ENCODE peak calls at places on chromosomes 11 and 22, in ten cellular contexts. U is stomach, G is gastrocnemius medialis, O is sigmoid colon, N is A549, D is IMR-90, H is K562, V is adrenal gland, Z is tibial nerve, S is spleen. W is an unnamed sample.

GRCh38 chr11:17563248-17563647 is 16.2 kb downstream of the OTOG start:
- DNase-seq in S (no peak), V (no peak), H (no peak), N (no peak), U (peak), Z (no peak), D (no peak), G (no peak), O (peak), W (peak)

GRCh38 chr11:20584093-20584774 is 15.2 kb upstream of the SLC6A5 start:
- DNase-seq in G (no peak), U (no peak), Z (no peak), S (no peak), O (no peak), V (peak), N (no peak), H (no peak), D (no peak), W (no peak)

GRCh38 chr22:29369460-29369859 is 18.9 kb downstream of the AP1B1 start:
- DNase-seq in U (no peak), V (peak), N (no peak), S (peak), G (peak), D (peak), Z (peak), O (peak), H (peak), W (no peak)

GRCh38 chr22:27668828-27669797 is 132.4 kb downstream of the MN1 start:
- DNase-seq in N (peak), S (peak), V (peak), U (no peak), O (no peak), Z (no peak), H (peak), D (peak), G (peak), W (peak)

GRCh38 chr11:133163463-133164419 is 368.6 kb downstream of the OPCML start:
- DNase-seq in H (peak), D (peak), U (no peak), N (peak), Z (peak), O (no peak), V (peak), G (no peak), S (no peak), W (no peak)

GRCh38 chr11:99865951-99866350 is 821.1 kb upstream of the ARHGAP42 start:
- DNase-seq in N (no peak), G (no peak), D (no peak), U (no peak), S (no peak), V (no peak), O (no peak), Z (no peak), H (no peak), W (no peak)

GRCh38 chr22:48823941-48824340 is 1003.7 kb downstream of the BRD1 start:
- DNase-seq in G (no peak), Z (no peak), O (no peak), N (no peak), S (peak), D (no peak), U (no peak), V (no peak), H (no peak), W (no peak)

GRCh38 chr11:36365937-36366336 is 69.8 kb downstream of the PRR5L start:
- DNase-seq in N (no peak), V (no peak), H (no peak), O (no peak), Z (no peak), U (no peak), D (no peak), G (no peak), S (no peak), W (no peak)

GRCh38 chr11:45890886-45891550 is 5.6 kb downstream of the MAPK8IP1 start:
- DNase-seq in N (no peak), V (no peak), O (no peak), S (no peak), D (no peak), Z (no peak), G (no peak), H (no peak), U (no peak), W (no peak)

GRCh38 chr22:47189056-47189916 is 426.8 kb downstream of the TBC1D22A start:
- DNase-seq in S (peak), U (no peak), N (no peak), D (no peak), O (peak), V (no peak), G (no peak), Z (no peak), H (no peak), W (no peak)

GRCh38 chr11:112834277-112834755 is 126.9 kb upstream of the NCAM1 start:
- DNase-seq in U (peak), O (peak), N (no peak), D (no peak), H (no peak), Z (no peak), G (peak), S (no peak), V (peak), W (no peak)

GRCh38 chr11:129593098-129593497 is 217.4 kb downstream of the BARX2 start:
- DNase-seq in H (no peak), Z (no peak), N (no peak), O (no peak), S (no peak), U (no peak), G (no peak), V (no peak), D (no peak), W (no peak)

GRCh38 chr22:39110631-39111561 is 13.9 kb downstream of the APOBEC3H start:
- DNase-seq in O (no peak), H (peak), V (no peak), Z (no peak), G (no peak), S (no peak), U (no peak), D (no peak), N (no peak), W (no peak)

DNA sequence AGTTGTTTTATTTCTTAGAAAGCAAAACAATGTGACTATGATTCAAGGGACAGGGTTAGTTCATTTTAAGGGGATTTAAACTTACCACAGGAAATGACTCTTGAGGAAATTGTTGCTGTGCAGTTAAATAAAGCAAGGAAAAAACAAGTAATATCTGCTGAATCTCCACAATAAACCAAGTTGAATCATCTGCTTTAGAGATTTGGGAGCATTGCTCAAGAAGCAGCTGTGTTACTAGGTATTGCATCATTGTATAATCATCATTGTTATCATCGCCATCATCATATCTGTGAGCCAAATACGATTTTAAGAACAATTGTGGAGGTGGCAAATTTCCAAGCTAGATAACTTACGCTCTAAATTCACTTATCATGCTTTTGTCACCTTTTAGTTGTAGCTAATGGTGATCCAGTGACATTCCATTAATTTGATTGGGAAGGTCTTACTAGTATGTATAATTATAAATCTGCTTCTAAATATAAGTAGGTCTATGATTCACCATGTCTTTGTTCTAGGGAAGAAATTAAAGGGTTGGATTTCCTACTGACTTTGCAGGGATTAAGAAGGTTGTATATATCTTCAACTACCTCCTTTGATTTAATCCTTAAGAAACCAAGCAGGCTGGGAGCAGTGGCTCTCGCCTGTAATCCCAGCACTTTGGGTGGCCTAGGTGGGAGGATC is 19.9 kb downstream of the MMP10 start:
- DNase-seq in G (no peak), Z (peak), O (no peak), N (peak), H (no peak), D (peak), U (no peak), S (no peak), V (no peak), W (no peak)
- TF ChIP-seq POLR2A in G (no peak), Z (no peak), O (no peak), N (no peak), H (no peak), D (no peak), U (no peak), S (no peak), V (no peak), W (no peak)

DNA sequence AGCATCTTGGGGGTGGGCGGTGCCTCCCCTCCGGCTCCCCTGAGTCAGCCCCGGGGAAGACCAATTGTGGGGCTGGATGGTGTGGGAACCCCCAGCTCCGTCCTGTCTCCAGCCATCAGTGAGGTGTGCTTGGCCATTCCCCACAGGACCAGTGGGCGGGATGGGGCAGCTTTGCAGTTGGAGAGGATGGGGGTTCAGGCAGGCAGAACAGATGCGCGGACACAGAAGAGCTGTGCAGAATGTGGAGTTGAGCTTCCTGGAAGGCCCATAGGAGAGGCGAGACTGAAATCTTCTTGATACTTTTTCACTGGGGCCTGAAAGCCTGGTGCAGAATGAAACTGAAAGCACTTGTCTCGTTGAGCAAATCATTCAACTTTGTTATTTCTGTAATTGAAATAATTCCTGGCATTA is 23.8 kb downstream of the PARVB start:
- DNase-seq in N (no peak), G (no peak), S (no peak), O (no peak), D (no peak), H (no peak), Z (no peak), V (no peak), U (no peak), W (no peak)
- H3K27ac ChIP-seq in N (no peak), G (peak), S (peak), O (no peak), D (no peak), H (no peak), Z (no peak), V (no peak), U (no peak), W (no peak)

GRCh38 chr11:60378359-60378758 is at the start of gene MS4A7:
- DNase-seq in O (peak), Z (peak), S (peak), V (peak), D (no peak), H (no peak), N (no peak), U (no peak), G (peak), W (peak)
- TF ChIP-seq POLR2A in O (peak), Z (peak), S (no peak), V (peak), D (no peak), H (no peak), N (no peak), U (no peak), G (peak), W (peak)

GRCh38 chr22:36425977-36426523 is 38.3 kb upstream of the MYH9 start:
- DNase-seq in O (no peak), G (peak), D (peak), S (peak), N (no peak), Z (no peak), H (peak), V (peak), U (no peak), W (no peak)
- H3K27ac ChIP-seq in O (no peak), G (peak), D (peak), S (peak), N (peak), Z (no peak), H (peak), V (peak), U (peak), W (no peak)

DNA sequence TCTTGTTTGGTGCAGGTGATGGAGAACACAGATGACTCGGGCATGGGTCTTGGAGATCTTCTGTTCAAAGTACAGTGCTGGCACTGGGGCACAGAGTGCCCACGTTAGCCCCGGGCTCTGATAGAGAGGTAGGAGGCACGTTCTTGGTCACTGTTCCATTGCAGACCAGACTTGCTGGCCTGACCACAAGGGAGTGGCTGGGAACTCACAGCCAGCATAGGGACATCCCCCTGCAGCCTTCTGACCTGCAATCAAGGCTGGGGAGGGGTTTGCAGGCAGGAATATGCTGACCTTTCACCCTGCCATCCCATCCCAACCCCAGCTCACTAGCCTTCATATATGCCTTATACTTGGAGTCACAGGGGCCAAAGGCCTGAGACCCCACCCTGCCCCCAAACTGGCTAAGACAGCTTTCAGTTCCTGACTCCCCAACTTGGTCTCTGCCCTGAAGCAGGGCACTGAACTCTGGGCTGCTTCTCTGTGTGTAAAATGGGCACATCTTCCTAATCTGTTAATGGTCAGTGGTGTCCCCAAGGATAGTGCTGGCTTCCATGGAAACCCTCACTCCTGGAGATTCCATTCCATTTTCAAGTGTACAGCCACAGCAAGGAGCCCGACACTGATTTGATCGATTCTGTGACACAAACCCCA is 4.6 kb downstream of the MRPL49 start:
- DNase-seq in Z (no peak), S (no peak), H (no peak), N (no peak), G (no peak), D (no peak), V (no peak), O (peak), U (no peak), W (peak)
- TF ChIP-seq POLR2A in Z (no peak), S (no peak), H (peak), N (no peak), G (no peak), D (no peak), V (no peak), O (no peak), U (no peak), W (no peak)

GRCh38 chr22:45418770-45419138 is 5.3 kb downstream of the RIBC2 start:
- DNase-seq in H (no peak), N (no peak), U (no peak), G (no peak), Z (no peak), V (no peak), D (no peak), O (no peak), S (no peak), W (no peak)

GRCh38 chr22:45418056-45418769 is 4.7 kb downstream of the RIBC2 start:
- DNase-seq in D (no peak), V (no peak), O (no peak), U (no peak), Z (no peak), G (no peak), H (no peak), N (no peak), S (no peak), W (no peak)

GRCh38 chr22:45413013-45413367 is 409 bp downstream of the SMC1B start:
- DNase-seq in D (no peak), O (no peak), V (no peak), S (no peak), U (no peak), Z (no peak), N (no peak), G (no peak), H (no peak), W (no peak)

GRCh38 chr22:45407793-45408192 is 5.6 kb downstream of the SMC1B start:
- DNase-seq in N (no peak), O (no peak), S (no peak), V (no peak), H (no peak), U (no peak), G (no peak), D (no peak), Z (no peak), W (no peak)

DNA sequence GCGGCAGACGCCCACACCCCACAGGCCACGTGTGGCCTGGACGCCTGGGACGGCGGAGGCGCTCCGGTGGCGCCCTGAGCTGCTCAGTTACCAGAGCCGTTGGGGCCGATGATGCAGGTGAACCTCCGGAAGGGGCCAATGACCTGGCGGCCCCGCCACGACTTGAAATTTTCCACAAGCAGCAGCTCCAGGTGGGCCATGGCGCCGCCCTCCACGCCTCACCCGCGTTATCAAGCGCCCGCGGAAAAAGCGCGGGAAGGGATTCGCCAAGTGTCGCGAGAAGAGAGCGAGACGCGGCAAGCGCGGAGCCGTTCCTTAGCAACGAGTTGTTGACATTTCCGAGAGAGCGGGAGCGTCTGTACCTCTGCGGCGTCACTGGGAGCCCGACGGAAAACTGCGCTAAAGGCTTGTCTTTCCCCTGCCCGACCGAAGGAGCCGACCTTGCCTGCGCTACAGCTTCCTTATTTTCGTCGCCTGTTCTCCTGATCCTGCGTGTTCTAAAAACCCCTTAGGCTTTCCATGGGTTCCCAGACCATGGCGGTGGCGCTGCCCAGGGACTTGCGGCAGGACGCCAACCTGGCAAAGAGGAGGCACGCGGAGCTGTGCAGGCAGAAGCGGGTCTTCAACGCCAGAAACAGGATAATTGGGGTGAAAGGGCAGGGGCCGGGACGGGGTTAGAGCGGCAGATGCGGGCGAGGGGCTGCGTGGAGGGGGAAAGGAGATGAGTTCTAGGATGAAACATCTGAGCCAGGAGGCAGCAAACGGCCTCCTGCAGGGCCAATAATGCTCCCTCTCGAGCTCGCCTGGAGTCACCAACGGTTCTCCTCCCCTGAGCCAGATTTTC is at the start of the genes RIBC2 and SMC1B:
- DNase-seq in G (peak), D (peak), U (peak), Z (peak), H (no peak), S (peak), O (peak), N (peak), V (peak), W (peak)
- H3K27ac ChIP-seq in G (no peak), D (no peak), U (peak), Z (no peak), H (no peak), S (no peak), O (no peak), N (peak), V (no peak), W (no peak)